ENCODE peak calls at places on chromosomes 4 and X, in ten cellular contexts. P is suprapubic skin; J is cardiac muscle cell; Z is MG63; F is CD4-positive, CD25-positive, alpha-beta regulatory T cell; C is gastrocnemius medialis; B is pancreas; G is CD8-positive, alpha-beta memory T cell; S is body of pancreas; K is SK-N-SH. A is an unnamed sample. For H3K36me3, the result is how much of the 10 kb centered on the place peaks cover.

GRCh38 chr4:113094802-113095201 is 45.3 kb downstream of the ANK2 start:
- DNase-seq in P (no peak), J (no peak), Z (no peak), F (no peak), C (no peak), B (no peak), G (no peak), S (no peak), K (peak), A (peak)

GRCh38 chrX:10414872-10415703 is 205.3 kb downstream of the MID1 start:
- DNase-seq in P (no peak), J (no peak), Z (peak), F (no peak), C (no peak), B (no peak), G (no peak), S (no peak), K (no peak), A (no peak)

GRCh38 chrX:96721398-96721797 is 36.8 kb downstream of the DIAPH2 start:
- DNase-seq in P (no peak), J (no peak), Z (no peak), F (no peak), C (no peak), B (no peak), G (no peak), S (no peak), K (no peak), A (no peak)

GRCh38 chr4:53012738-53013137 is 150.6 kb downstream of the RASL11B start:
- DNase-seq in P (no peak), J (no peak), Z (no peak), F (peak), C (no peak), B (no peak), G (no peak), S (no peak), K (peak), A (no peak)

GRCh38 chrX:113929004-113929403 is 654.9 kb upstream of the HTR2C start:
- DNase-seq in P (no peak), J (peak), Z (peak), F (peak), C (no peak), B (peak), G (no peak), S (no peak), K (peak), A (peak)

GRCh38 chr4:985123-985830 is 1.6 kb upstream of the IDUA start:
- DNase-seq in P (no peak), J (peak), Z (no peak), F (peak), C (peak), B (peak), G (peak), S (peak), K (no peak), A (peak)

GRCh38 chrX:51420610-51421009 is 75.8 kb downstream of the NUDT11 start:
- DNase-seq in P (no peak), J (peak), Z (no peak), F (peak), C (no peak), B (peak), G (peak), S (no peak), K (peak), A (peak)

GRCh38 chr4:6225469-6225868 is 25.1 kb upstream of the JAKMIP1 start:
- DNase-seq in P (no peak), J (peak), Z (no peak), F (peak), C (no peak), B (no peak), G (no peak), S (no peak), K (no peak), A (no peak)

GRCh38 chrX:123108513-123109427 is 75.3 kb upstream of the GRIA3 start:
- DNase-seq in P (no peak), J (no peak), Z (no peak), F (no peak), C (no peak), B (no peak), G (no peak), S (no peak), K (no peak), A (no peak)

DNA sequence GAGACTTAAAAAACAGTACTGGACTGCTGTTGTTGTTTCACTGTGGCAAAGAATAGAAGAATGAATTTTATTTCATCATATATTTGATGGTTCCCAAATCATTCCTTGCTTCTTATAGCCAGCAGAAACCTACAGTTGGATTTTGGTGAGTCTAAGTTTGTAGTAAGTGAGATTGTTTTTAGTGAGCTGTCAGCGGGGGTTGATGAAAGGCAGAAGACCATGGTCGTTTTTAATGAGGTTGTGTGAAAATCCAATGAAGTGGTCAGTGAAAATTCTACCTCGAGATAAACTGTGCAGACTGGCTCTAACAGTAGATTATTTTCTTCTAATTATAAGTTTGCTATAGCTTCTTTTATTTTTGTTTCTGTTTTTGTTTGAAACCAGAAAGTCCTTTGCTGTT is 36.2 kb downstream of the ANAPC4 start:
- DNase-seq in P (no peak), J (peak), Z (no peak), F (no peak), C (no peak), B (no peak), G (no peak), S (no peak), K (no peak), A (no peak)
- H3K36me3 ChIP-seq in P (half or more), J (under half), Z (under half), F (half or more), C (under half), B (under half), G (half or more), S (under half), K (half or more), A (under half)

DNA sequence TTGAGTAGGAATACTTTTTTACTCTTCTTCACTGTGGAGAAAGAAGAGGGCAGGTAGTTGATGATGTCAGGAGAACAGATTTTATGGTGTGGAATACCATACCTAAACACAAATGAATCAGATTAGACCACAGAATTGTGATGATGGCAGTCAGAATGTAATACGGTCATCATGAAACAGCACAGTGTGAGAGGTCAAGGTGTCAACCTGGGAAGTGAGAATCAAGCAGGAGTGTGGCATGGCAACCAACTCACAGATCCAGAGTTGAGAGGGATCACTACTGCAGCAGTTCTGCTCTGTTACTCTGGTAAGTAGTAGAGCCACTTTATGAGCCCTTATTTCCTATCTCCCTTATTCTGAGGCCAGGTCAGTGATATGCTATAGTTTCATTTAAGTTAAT is 27.7 kb downstream of the METTL14 start:
- DNase-seq in P (no peak), J (no peak), Z (no peak), F (no peak), C (no peak), B (no peak), G (no peak), S (no peak), K (no peak), A (no peak)
- H3K36me3 ChIP-seq in P (under half), J (under half), Z (under half), F (under half), C (under half), B (under half), G (under half), S (under half), K (half or more), A (under half)

GRCh38 chr4:153532636-153533035 is 66.5 kb downstream of the TMEM131L start:
- DNase-seq in P (no peak), J (no peak), Z (no peak), F (no peak), C (no peak), B (no peak), G (no peak), S (no peak), K (no peak), A (no peak)
- H3K36me3 ChIP-seq in P (under half), J (under half), Z (under half), F (under half), C (under half), B (under half), G (under half), S (under half), K (under half), A (under half)

GRCh38 chr4:10456270-10457254 is 664 bp downstream of the ZNF518B start:
- DNase-seq in P (no peak), J (peak), Z (peak), F (peak), C (peak), B (peak), G (peak), S (peak), K (peak), A (no peak)

GRCh38 chr4:10455133-10455532 is 2.1 kb downstream of the ZNF518B start:
- DNase-seq in P (no peak), J (no peak), Z (no peak), F (no peak), C (no peak), B (no peak), G (no peak), S (no peak), K (no peak), A (no peak)

GRCh38 chr4:10458190-10458589 is 964 bp upstream of the ZNF518B start:
- DNase-seq in P (no peak), J (no peak), Z (no peak), F (no peak), C (no peak), B (no peak), G (no peak), S (no peak), K (no peak), A (no peak)

GRCh38 chr4:10457255-10457801 is at the start of gene ZNF518B:
- DNase-seq in P (peak), J (peak), Z (peak), F (peak), C (no peak), B (peak), G (peak), S (peak), K (peak), A (no peak)

GRCh38 chr4:10454726-10455125 is 2.5 kb downstream of the ZNF518B start:
- DNase-seq in P (no peak), J (no peak), Z (no peak), F (no peak), C (no peak), B (no peak), G (no peak), S (no peak), K (no peak), A (no peak)
- H3K36me3 ChIP-seq in P (under half), J (under half), Z (under half), F (under half), C (under half), B (under half), G (under half), S (under half), K (under half), A (under half)

GRCh38 chr4:143538979-143539669 is 25.6 kb downstream of the SMARCA5 start:
- DNase-seq in P (no peak), J (no peak), Z (no peak), F (no peak), C (no peak), B (no peak), G (no peak), S (no peak), K (no peak), A (no peak)

DNA sequence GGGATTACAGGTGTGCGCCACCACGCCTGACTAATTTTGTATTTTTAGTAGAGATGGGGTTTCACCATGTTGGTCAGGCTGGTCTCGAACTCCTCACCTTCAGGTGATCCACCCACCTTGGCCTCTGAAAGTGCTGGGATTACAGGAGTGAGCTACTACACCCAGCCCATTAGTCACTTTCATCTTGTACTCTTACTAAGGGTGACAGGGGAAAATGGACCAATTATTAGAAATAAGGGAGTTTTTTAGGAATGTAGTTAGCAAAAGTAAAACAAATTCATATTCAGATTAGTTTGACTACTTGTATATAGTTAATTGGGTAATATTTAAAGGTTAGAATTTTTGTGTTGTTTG is 26.1 kb downstream of the SMARCA5 start:
- DNase-seq in P (no peak), J (no peak), Z (no peak), F (no peak), C (no peak), B (no peak), G (no peak), S (no peak), K (no peak), A (no peak)
- H3K36me3 ChIP-seq in P (half or more), J (half or more), Z (under half), F (half or more), C (under half), B (under half), G (half or more), S (under half), K (half or more), A (under half)

DNA sequence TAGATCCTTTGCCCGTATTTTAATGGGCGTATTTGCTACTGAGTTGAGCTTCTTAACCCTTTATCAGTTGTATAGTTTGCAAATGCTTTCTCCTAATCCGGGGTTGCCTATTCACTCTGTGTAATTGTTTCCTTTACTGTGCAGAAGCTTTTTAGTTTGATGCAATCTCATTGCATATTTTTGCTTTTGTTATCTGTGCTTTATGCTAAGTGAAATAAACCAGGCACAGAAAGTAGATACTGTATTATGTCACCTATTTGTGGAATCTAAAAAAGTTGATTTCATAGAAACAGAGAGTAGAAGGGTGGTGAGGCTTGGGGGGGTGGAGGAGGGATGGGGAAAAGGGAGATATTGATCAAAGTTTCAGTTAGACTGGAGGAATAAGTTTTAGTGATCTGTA is 17.7 kb downstream of the OGT start:
- DNase-seq in P (no peak), J (no peak), Z (no peak), F (no peak), C (no peak), B (no peak), G (no peak), S (no peak), K (no peak), A (no peak)
- H3K36me3 ChIP-seq in P (under half), J (under half), Z (half or more), F (half or more), C (under half), B (under half), G (under half), S (under half), K (under half), A (under half)